ENCODE peak calls at places on chromosomes 4 and X, in six cellular contexts. U is stimulated activated CD4-positive, alpha-beta T cell treated with anti-CD3 and anti-CD28 coated beads, Interleukin-1b, Interleukin-23, amount 100 ng/mL, for 4 hours; P is NAMALWA; X is endodermal cell; W is GM23248; Z is endothelial cell. T is an unnamed sample.
A peak's percentile ranks its signal among the peaks of the same experiment; 100 is the strongest.

GRCh38 chr4:20493761-20494353 is 206.4 kb upstream of the PACRGL start:
- DNase-seq in U (no peak), P (no peak), X (no peak), W (peak; percentile 72), Z (no peak), T (no peak)

GRCh38 chrX:150926304-150926703 is 27.8 kb upstream of the CD99L2 start:
- DNase-seq in U (no peak), P (no peak), X (no peak), W (peak; percentile 7), Z (no peak), T (no peak)

GRCh38 chr4:83581411-83582288 is 45.7 kb downstream of the GPAT3 start:
- DNase-seq in U (no peak), P (peak; percentile 54), X (no peak), W (no peak), Z (no peak), T (no peak)

GRCh38 chr4:175560628-175561027 is 251.4 kb downstream of the GPM6A start:
- DNase-seq in U (no peak), P (peak; percentile 77), X (no peak), W (peak; percentile 48), Z (no peak), T (no peak)

GRCh38 chr4:129453524-129453923 is 357.6 kb downstream of the C4orf33 start:
- DNase-seq in U (no peak), P (no peak), X (no peak), W (no peak), Z (no peak), T (no peak)

GRCh38 chr4:107115185-107115847 is 79.2 kb upstream of the DKK2 start:
- DNase-seq in U (no peak), P (no peak), X (no peak), W (peak; percentile 35), Z (no peak), T (no peak)

GRCh38 chr4:81635747-81636146 is 164.0 kb upstream of the RASGEF1B start:
- DNase-seq in U (no peak), P (peak; percentile 98), X (no peak), W (no peak), Z (no peak), T (no peak)

GRCh38 chrX:21708116-21708515 is 49.8 kb downstream of the SMPX start:
- DNase-seq in U (no peak), P (peak; percentile 21), X (no peak), W (peak; percentile 5), Z (no peak), T (no peak)

GRCh38 chrX:19904778-19905367 is 17.5 kb upstream of the SH3KBP1 start:
- DNase-seq in U (no peak), P (peak; percentile 74), X (no peak), W (peak; percentile 60), Z (no peak), T (no peak)

GRCh38 chrX:139930923-139931645 is 1.8 kb downstream of the ATP11C start:
- DNase-seq in U (peak; percentile 7), P (peak; percentile 46), X (peak; percentile 62), W (peak; percentile 36), Z (peak; percentile 11), T (no peak)

GRCh38 chrX:22698151-22698550 is 301.6 kb upstream of the DDX53 start:
- DNase-seq in U (no peak), P (no peak), X (no peak), W (no peak), Z (no peak), T (no peak)

GRCh38 chrX:71081348-71082148 is 13.4 kb upstream of the SNX12 start:
- DNase-seq in U (no peak), P (no peak), X (no peak), W (peak; percentile 47), Z (no peak), T (no peak)

GRCh38 chr4:24219171-24219570 is 329.3 kb upstream of the PPARGC1A start:
- DNase-seq in U (no peak), P (no peak), X (peak; percentile 82), W (no peak), Z (no peak), T (no peak)

GRCh38 chrX:40086569-40087335 is 11.0 kb downstream of the BCOR start:
- DNase-seq in U (no peak), P (no peak), X (peak; percentile 84), W (no peak), Z (no peak), T (no peak)

GRCh38 chr4:7381221-7381889 is 53.4 kb downstream of the PSAPL1 start:
- DNase-seq in U (no peak), P (no peak), X (peak; percentile 44), W (peak; percentile 64), Z (no peak), T (no peak)

GRCh38 chr4:10026485-10026884 is 5.2 kb upstream of the SLC2A9 start:
- DNase-seq in U (no peak), P (no peak), X (no peak), W (no peak), Z (no peak), T (no peak)

GRCh38 chr4:53039741-53040458 is 177.8 kb downstream of the RASL11B start:
- DNase-seq in U (no peak), P (no peak), X (no peak), W (no peak), Z (no peak), T (no peak)

GRCh38 chr4:16852644-16853043 is 45.8 kb downstream of the LDB2 start:
- DNase-seq in U (no peak), P (no peak), X (no peak), W (no peak), Z (no peak), T (no peak)

T was measured in activated CD8-positive, alpha-beta memory T cell treated with anti-CD3 and anti-CD28 coated beads for 4 hours.